ENCODE peak calls at places on chromosomes 4 and X, in four cellular contexts. Q is CD4-positive, CD25-positive, alpha-beta regulatory T cell; O is psoas muscle; F is ascending aorta. D is an unnamed sample. For H3K27me3, the result is how much of the 10 kb centered on the place peaks cover.

GRCh38 chrX:19695884-19696283 is 180.6 kb upstream of the MAP3K15 start:
- DNase-seq in O (no peak), Q (no peak), F (no peak), D (no peak)

GRCh38 chrX:105829006-105829405 is 6.7 kb downstream of the NRK start:
- DNase-seq in F (no peak), Q (no peak), O (no peak), D (no peak)

GRCh38 chr4:8641931-8642650 is 49.5 kb downstream of the CPZ start:
- DNase-seq in F (peak), O (no peak), Q (no peak), D (no peak)

GRCh38 chrX:38514014-38514854 is 47.1 kb upstream of the TSPAN7 start:
- DNase-seq in O (no peak), Q (no peak), F (no peak), D (no peak)

GRCh38 chr4:139934786-139935330 is 219.1 kb downstream of the MAML3 start:
- DNase-seq in Q (no peak), O (no peak), F (no peak), D (no peak)

GRCh38 chr4:64718091-64718490 is 308.8 kb upstream of the TECRL start:
- DNase-seq in Q (no peak), F (no peak), O (no peak), D (no peak)

GRCh38 chrX:65926095-65927019 is 113.5 kb downstream of the VSIG4 start:
- DNase-seq in O (no peak), F (no peak), Q (peak), D (peak)

GRCh38 chrX:133258481-133258880 is 40.3 kb upstream of the TFDP3 start:
- DNase-seq in Q (no peak), F (no peak), O (no peak), D (no peak)

GRCh38 chrX:3181846-3182245 is 140.6 kb downstream of the ARSF start:
- DNase-seq in F (no peak), Q (no peak), O (no peak), D (no peak)

GRCh38 chr4:152668338-152668964 is 11.3 kb downstream of the TMEM154 start:
- DNase-seq in O (no peak), F (no peak), Q (no peak), D (no peak)

GRCh38 chr4:150130953-150131352 is 52.7 kb downstream of the DCLK2 start:
- DNase-seq in O (peak), Q (no peak), F (peak), D (no peak)

GRCh38 chr4:83358410-83358809 is 23.8 kb upstream of the HPSE start:
- DNase-seq in O (no peak), Q (no peak), F (no peak), D (no peak)

GRCh38 chr4:41158756-41159155 is 55.6 kb downstream of the APBB2 start:
- DNase-seq in O (no peak), F (no peak), Q (no peak), D (no peak)

GRCh38 chr4:41204400-41204978 is 9.9 kb downstream of the APBB2 start:
- DNase-seq in O (peak), Q (no peak), F (no peak), D (no peak)

GRCh38 chr4:41155194-41155830 is 59.0 kb downstream of the APBB2 start:
- DNase-seq in Q (no peak), F (no peak), O (no peak), D (no peak)

GRCh38 chr4:1985287-1985686 is 23.5 kb downstream of the NELFA start:
- DNase-seq in Q (no peak), O (no peak), F (peak), D (no peak)

GRCh38 chr4:48683784-48684666 is 96.1 kb downstream of the FRYL start:
- DNase-seq in Q (no peak), F (no peak), O (no peak), D (no peak)

GRCh38 chrX:126580877-126581276 is 28.3 kb upstream of the DCAF12L1 start:
- DNase-seq in F (no peak), O (no peak), Q (no peak), D (no peak)

GRCh38 chr4:106312377-106312776 is 3.6 kb downstream of the TBCK start:
- DNase-seq in O (no peak), Q (no peak), F (no peak), D (no peak)

GRCh38 chr4:183987987-183988392 is 82.9 kb downstream of the STOX2 start:
- DNase-seq in Q (no peak), O (peak), F (peak), D (no peak)

GRCh38 chr4:72505314-72505744 is 63.7 kb downstream of the ADAMTS3 start:
- DNase-seq in Q (peak), O (no peak), F (no peak), D (no peak)

GRCh38 chr4:147747787-147748454 is 16.0 kb downstream of the ARHGAP10 start:
- DNase-seq in O (no peak), Q (no peak), F (no peak), D (no peak)

GRCh38 chr4:72031868-72032619 is at the start of gene NPFFR2:
- DNase-seq in Q (no peak), F (no peak), O (peak), D (no peak)

GRCh38 chr4:7582313-7583096 is 147.8 kb upstream of the PSAPL1 start:
- DNase-seq in F (no peak), Q (no peak), O (no peak), D (no peak)

GRCh38 chr4:821631-822030 is 4.3 kb downstream of the CPLX1 start:
- DNase-seq in Q (no peak), F (no peak), O (peak), D (no peak)

GRCh38 chr4:150573534-150573933 is 8.4 kb upstream of the MAB21L2 start:
- DNase-seq in Q (no peak), O (no peak), F (no peak), D (no peak)

GRCh38 chr4:54098375-54098774 is 1.6 kb upstream of the GSX2 start:
- DNase-seq in O (no peak), F (no peak), Q (no peak), D (no peak)

GRCh38 chr4:156575430-156576073 is 396.0 kb downstream of the PDGFC start:
- DNase-seq in O (no peak), Q (no peak), F (no peak), D (no peak)

GRCh38 chr4:123819362-123820035 is 422.9 kb downstream of the SPRY1 start:
- DNase-seq in O (no peak), Q (no peak), F (no peak), D (no peak)

GRCh38 chrX:107562482-107562881 is 65.8 kb upstream of the PRPS1 start:
- DNase-seq in Q (no peak), O (no peak), F (no peak), D (no peak)

GRCh38 chrX:71147496-71148277 is 3.0 kb downstream of the NLGN3 start:
- DNase-seq in Q (no peak), O (no peak), F (no peak), D (no peak)

GRCh38 chr4:70603856-70604255 is 11.8 kb downstream of the AMBN start:
- DNase-seq in O (no peak), F (no peak), Q (no peak), D (no peak)

DNA sequence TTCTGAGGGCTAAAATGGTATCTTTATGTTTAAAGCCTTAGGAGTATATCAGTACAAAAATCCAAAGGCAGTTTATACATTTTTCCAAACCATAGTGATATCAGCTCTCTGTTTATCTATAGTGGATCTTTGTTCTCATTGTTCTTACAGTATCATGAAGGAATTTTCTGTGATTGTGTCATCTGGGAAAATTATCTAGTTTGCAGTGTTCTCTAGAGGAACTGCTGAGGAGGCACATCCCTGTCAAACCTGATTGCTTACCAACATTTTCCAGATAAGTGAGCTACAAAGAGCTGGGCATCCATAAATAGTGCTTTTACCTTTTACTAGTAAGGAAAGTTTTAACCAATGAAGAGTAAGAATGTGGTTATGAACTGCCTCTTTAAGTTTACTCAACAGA is 44.9 kb upstream of the SLC25A31 start:
- DNase-seq in Q (no peak), F (no peak), O (no peak), D (no peak)
- H3K27me3 ChIP-seq in Q (under half), F (under half), O (under half), D (under half)

DNA sequence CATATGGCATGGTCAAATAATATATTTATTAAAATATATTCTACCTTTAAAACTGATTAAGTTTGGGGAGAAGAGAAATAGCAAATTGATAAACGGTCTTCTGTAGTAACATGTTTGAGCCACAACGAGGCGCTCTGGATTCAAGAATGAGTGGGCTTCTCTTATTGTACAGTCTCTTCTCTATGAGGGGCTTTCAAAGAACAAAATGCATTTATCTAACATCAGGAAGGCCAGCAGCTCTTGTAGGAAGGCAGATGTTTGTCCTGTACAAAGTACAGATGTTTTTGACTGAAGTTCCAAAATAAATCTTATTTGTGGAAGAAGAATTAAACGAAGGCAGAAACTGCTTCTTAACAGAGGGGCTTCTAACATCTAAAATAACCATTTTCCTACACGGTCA is 153.6 kb downstream of the RASL11B start:
- DNase-seq in F (no peak), O (no peak), Q (no peak), D (no peak)
- H3K27ac ChIP-seq in F (peak), O (no peak), Q (no peak), D (no peak)

GRCh38 chr4:6450709-6451108 is 21.7 kb downstream of the PPP2R2C start:
- DNase-seq in Q (no peak), F (no peak), O (no peak), D (no peak)
- H3K27me3 ChIP-seq in Q (under half), F (under half), O (under half), D (under half)

DNA sequence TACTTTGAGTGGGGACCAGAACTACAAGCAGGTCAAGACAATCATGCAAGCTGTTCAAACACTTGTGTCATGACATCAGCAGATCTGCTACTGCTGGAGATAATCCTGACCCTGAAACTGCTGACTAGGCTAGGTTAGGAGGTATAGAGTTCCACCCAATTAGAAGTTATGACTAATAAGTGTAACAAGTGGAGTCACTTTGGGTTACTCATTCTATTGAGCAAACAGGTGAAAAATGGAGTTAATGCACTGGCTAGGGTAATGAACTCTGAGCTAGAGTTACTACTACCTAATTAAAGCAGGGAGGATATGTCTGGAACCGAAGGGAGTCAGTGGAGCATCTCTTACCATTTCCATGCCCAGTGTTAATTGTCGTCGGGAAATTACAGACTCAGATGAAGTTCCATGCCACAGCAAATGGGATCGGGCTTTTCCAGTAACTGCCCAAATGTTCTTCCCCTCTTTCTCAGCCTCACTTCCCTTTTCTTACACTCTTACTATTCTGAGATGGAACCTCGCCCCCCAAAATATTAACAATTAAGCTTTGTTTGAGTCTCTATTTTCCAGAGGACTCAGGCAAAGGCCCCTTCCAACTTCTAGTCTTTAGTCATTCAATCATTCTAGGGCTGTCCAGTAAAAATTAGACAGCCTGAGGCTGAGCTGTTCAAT is 19.8 kb upstream of the MANBA start:
- DNase-seq in O (no peak), Q (peak), F (no peak), D (no peak)
- H3K27ac ChIP-seq in O (no peak), Q (no peak), F (no peak), D (no peak)

GRCh38 chr4:189823611-189824010 is 117.1 kb upstream of the FRG1 start:
- DNase-seq in F (no peak), Q (no peak), O (no peak), D (no peak)
- H3K27me3 ChIP-seq in F (under half), Q (under half), O (under half), D (under half)

GRCh38 chr4:56240554-56241190 is 146.6 kb downstream of the AASDH start:
- DNase-seq in Q (no peak), O (no peak), F (no peak), D (no peak)
- H3K27ac ChIP-seq in Q (no peak), O (no peak), F (no peak), D (no peak)

GRCh38 chrX:55119712-55120111 is 30.9 kb downstream of the PAGE2 start:
- DNase-seq in F (no peak), Q (no peak), O (no peak), D (no peak)
- H3K27me3 ChIP-seq in F (under half), Q (under half), O (under half), D (under half)

GRCh38 chrX:39955621-39956020 is 142.1 kb downstream of the BCOR start:
- DNase-seq in F (no peak), O (no peak), Q (peak), D (no peak)
- H3K27ac ChIP-seq in F (no peak), O (no peak), Q (no peak), D (no peak)

GRCh38 chr4:52260507-52261302 is 209.6 kb downstream of the SPATA18 start:
- DNase-seq in F (no peak), Q (no peak), O (peak), D (no peak)
- H3K27me3 ChIP-seq in F (under half), Q (under half), O (under half), D (under half)

DNA sequence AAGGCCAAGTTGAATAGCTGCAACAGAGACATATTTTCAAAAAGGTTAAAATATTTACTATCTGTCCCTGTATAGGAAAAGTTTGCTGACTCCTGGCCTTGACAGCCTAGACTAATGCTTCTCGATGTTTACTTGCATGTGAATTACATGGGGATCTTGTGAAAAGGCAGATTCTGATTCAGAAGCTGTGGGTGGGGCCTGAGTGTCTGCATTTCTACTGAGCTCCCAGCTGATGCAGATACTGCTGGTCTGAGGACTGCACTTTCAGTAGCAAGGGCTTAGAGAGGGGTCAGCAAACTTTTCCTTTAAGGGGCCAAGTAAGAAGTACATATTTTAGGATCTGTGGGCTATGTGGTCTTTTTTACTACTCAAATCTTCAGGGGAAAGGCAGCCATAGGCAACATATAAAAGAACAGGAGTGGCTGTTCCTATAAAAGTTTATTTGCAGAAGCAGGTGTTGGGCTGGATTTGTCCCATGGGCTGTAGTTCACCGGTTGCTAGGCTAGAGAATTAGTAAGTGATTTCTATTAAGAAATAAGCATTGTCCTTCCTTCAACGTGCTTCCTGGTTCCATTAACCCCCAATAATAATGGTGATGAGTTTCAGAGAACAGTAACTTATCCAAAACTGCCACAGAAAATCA is 97.2 kb upstream of the PDE5A start:
- DNase-seq in O (no peak), F (no peak), Q (no peak), D (no peak)
- H3K27ac ChIP-seq in O (peak), F (peak), Q (no peak), D (no peak)

D was measured in effector memory CD4-positive, alpha-beta T cell.